ENCODE peak calls at places on chromosomes 1 and 21, in eight cellular contexts. U is activated T-cell treated with anti-CD3 and anti-CD28 coated beads, Interleukin-2, amount 50 U/mL, for 4 hours; P is dermis microvascular lymphatic vessel endothelial cell; V is GM12891; O is stimulated activated CD4-positive, alpha-beta T cell treated with anti-CD3 and anti-CD28 coated beads, Interleukin-4, amount 100 ng/mL, for 24 hours; Z is stimulated activated CD8-positive, alpha-beta memory T cell treated with anti-CD3 and anti-CD28 coated beads, Interleukin-15, amount 100 ng/mL, for 4 hours; F is naive thymus-derived CD8-positive, alpha-beta T cell; H is Ammon's horn. X is an unnamed sample.

GRCh38 chr1:159141584-159142518 is 29.6 kb upstream of the CADM3 start:
- DNase-seq in U (no peak), P (no peak), V (no peak), O (no peak), Z (no peak), F (no peak), H (peak), X (no peak)

GRCh38 chr1:27504588-27505419 is 14.8 kb upstream of the WASF2 start:
- DNase-seq in U (no peak), P (peak), V (no peak), O (no peak), Z (no peak), F (no peak), H (peak), X (peak)

GRCh38 chr1:158025576-158026230 is 32.3 kb downstream of the KIRREL1 start:
- DNase-seq in U (no peak), P (no peak), V (no peak), O (no peak), Z (no peak), F (no peak), H (no peak), X (no peak)

GRCh38 chr1:228272331-228272791 is 64.5 kb downstream of the OBSCN start:
- DNase-seq in U (no peak), P (no peak), V (no peak), O (no peak), Z (no peak), F (no peak), H (no peak), X (no peak)

GRCh38 chr21:38129711-38130110 is 127.1 kb upstream of the KCNJ15 start:
- DNase-seq in U (no peak), P (no peak), V (no peak), O (no peak), Z (no peak), F (no peak), H (no peak), X (no peak)

GRCh38 chr1:212670301-212670700 is 29.3 kb downstream of the BATF3 start:
- DNase-seq in U (no peak), P (no peak), V (no peak), O (no peak), Z (no peak), F (no peak), H (no peak), X (no peak)

GRCh38 chr1:230204852-230205251 is 137.8 kb downstream of the GALNT2 start:
- DNase-seq in U (no peak), P (no peak), V (no peak), O (no peak), Z (no peak), F (no peak), H (no peak), X (no peak)

GRCh38 chr1:229258031-229258850 is 12.7 kb upstream of the RAB4A start:
- DNase-seq in U (peak), P (peak), V (peak), O (peak), Z (peak), F (peak), H (peak), X (peak)

GRCh38 chr1:25245809-25246599 is 1.2 kb downstream of the RSRP1 start:
- DNase-seq in U (no peak), P (no peak), V (no peak), O (no peak), Z (no peak), F (no peak), H (no peak), X (no peak)

GRCh38 chr1:1179983-1180861 is 6.5 kb downstream of the TTLL10 start:
- DNase-seq in U (no peak), P (no peak), V (no peak), O (no peak), Z (no peak), F (peak), H (no peak), X (no peak)

GRCh38 chr1:198156745-198157240 is at the start of gene NEK7:
- DNase-seq in U (peak), P (no peak), V (peak), O (peak), Z (no peak), F (peak), H (peak), X (peak)

GRCh38 chr21:21715286-21715969 is 717.2 kb downstream of the NCAM2 start:
- DNase-seq in U (no peak), P (no peak), V (no peak), O (no peak), Z (no peak), F (no peak), H (no peak), X (no peak)

GRCh38 chr1:36626435-36626834 is 143.7 kb upstream of the CSF3R start:
- DNase-seq in U (no peak), P (no peak), V (no peak), O (no peak), Z (no peak), F (no peak), H (no peak), X (no peak)

GRCh38 chr1:234963180-234963903 is 165.3 kb downstream of the TOMM20 start:
- DNase-seq in U (peak), P (no peak), V (no peak), O (peak), Z (peak), F (peak), H (no peak), X (peak)

GRCh38 chr1:38015978-38016640 is 3.6 kb downstream of the UTP11 start:
- DNase-seq in U (no peak), P (no peak), V (no peak), O (no peak), Z (no peak), F (no peak), H (peak), X (no peak)